ENCODE peak calls at places on chromosomes 12 and 14, in four cellular contexts. One of them, this sample, is unnamed.

GRCh38 chr12:113757223-113758002 is 208.7 kb downstream of the RBM19 start:
- DNase-seq in tibial nerve: no peak
- DNase-seq in anterior cingulate cortex: peak; percentile 1
- DNase-seq in activated CD8-positive, alpha-beta memory T cell treated with anti-CD3 and anti-CD28 coated beads for 1 hour: no peak
- DNase-seq in this sample: peak; percentile 46

GRCh38 chr12:21764950-21765349 is 9.6 kb downstream of the KCNJ8 start:
- DNase-seq in tibial nerve: no peak
- DNase-seq in anterior cingulate cortex: no peak
- DNase-seq in activated CD8-positive, alpha-beta memory T cell treated with anti-CD3 and anti-CD28 coated beads for 1 hour: no peak
- DNase-seq in this sample: no peak

GRCh38 chr12:106801830-106802561 is 27.5 kb downstream of the RIC8B start:
- DNase-seq in tibial nerve: no peak
- DNase-seq in anterior cingulate cortex: no peak
- DNase-seq in activated CD8-positive, alpha-beta memory T cell treated with anti-CD3 and anti-CD28 coated beads for 1 hour: no peak
- DNase-seq in this sample: no peak

GRCh38 chr14:104314251-104314941 is 176.0 kb downstream of the KIF26A start:
- DNase-seq in tibial nerve: no peak
- DNase-seq in anterior cingulate cortex: no peak
- DNase-seq in activated CD8-positive, alpha-beta memory T cell treated with anti-CD3 and anti-CD28 coated beads for 1 hour: no peak
- DNase-seq in this sample: no peak

GRCh38 chr12:5567021-5567744 is 135.3 kb downstream of the NTF3 start:
- DNase-seq in tibial nerve: no peak
- DNase-seq in anterior cingulate cortex: no peak
- DNase-seq in activated CD8-positive, alpha-beta memory T cell treated with anti-CD3 and anti-CD28 coated beads for 1 hour: no peak
- DNase-seq in this sample: peak; percentile 70

GRCh38 chr12:57151741-57152407 is 4.5 kb upstream of the LRP1-AS start:
- DNase-seq in tibial nerve: peak; percentile 71
- DNase-seq in anterior cingulate cortex: peak; percentile 71
- DNase-seq in activated CD8-positive, alpha-beta memory T cell treated with anti-CD3 and anti-CD28 coated beads for 1 hour: no peak
- DNase-seq in this sample: peak; percentile 91

GRCh38 chr12:68185598-68185997 is 26.1 kb upstream of the IFNG start:
- DNase-seq in tibial nerve: no peak
- DNase-seq in anterior cingulate cortex: no peak
- DNase-seq in activated CD8-positive, alpha-beta memory T cell treated with anti-CD3 and anti-CD28 coated beads for 1 hour: no peak
- DNase-seq in this sample: no peak

GRCh38 chr12:87720967-87721366 is 308.2 kb downstream of the C12orf50 start:
- DNase-seq in tibial nerve: no peak
- DNase-seq in anterior cingulate cortex: no peak
- DNase-seq in activated CD8-positive, alpha-beta memory T cell treated with anti-CD3 and anti-CD28 coated beads for 1 hour: no peak
- DNase-seq in this sample: no peak

GRCh38 chr14:61064210-61064609 is 83.2 kb downstream of the SLC38A6 start:
- DNase-seq in tibial nerve: no peak
- DNase-seq in anterior cingulate cortex: no peak
- DNase-seq in activated CD8-positive, alpha-beta memory T cell treated with anti-CD3 and anti-CD28 coated beads for 1 hour: no peak
- DNase-seq in this sample: peak; percentile 79